ENCODE peak calls at places on chromosomes 13 and 19, in six cellular contexts. G, D, V, L, W and N are unnamed samples.

GRCh38 chr13:27619711-27620376 is 485 bp downstream of the LNX2 start:
- DNase-seq in G (peak; percentile 42), D (peak; percentile 29), V (peak; percentile 59), L (no peak), W (peak; percentile 35), N (no peak)

GRCh38 chr13:49995535-49996165 is 1.2 kb upstream of the TRIM13 start:
- DNase-seq in G (no peak), D (peak; percentile 21), V (no peak), L (no peak), W (no peak), N (no peak)

GRCh38 chr13:39501711-39502324 is 101.2 kb downstream of the LHFPL6 start:
- DNase-seq in G (no peak), D (no peak), V (no peak), L (no peak), W (no peak), N (no peak)

GRCh38 chr13:95937700-95938320 is 115.4 kb downstream of the UGGT2 start:
- DNase-seq in G (no peak), D (no peak), V (no peak), L (no peak), W (no peak), N (no peak)

GRCh38 chr13:43301341-43301969 is 278.1 kb downstream of the DNAJC15 start:
- DNase-seq in G (no peak), D (peak; percentile 42), V (no peak), L (no peak), W (no peak), N (no peak)

GRCh38 chr13:113084094-113084942 is 21.3 kb upstream of the F7 start:
- DNase-seq in G (no peak), D (no peak), V (peak; percentile 4), L (no peak), W (no peak), N (no peak)

GRCh38 chr19:37519890-37520289 is 13.2 kb downstream of the ZNF793 start:
- DNase-seq in G (no peak), D (peak; percentile 12), V (no peak), L (no peak), W (no peak), N (no peak)

GRCh38 chr19:44925114-44925891 is 10.9 kb downstream of the APOC1 start:
- DNase-seq in G (peak; percentile 56), D (peak; percentile 91), V (no peak), L (peak; percentile 49), W (no peak), N (no peak)

GRCh38 chr13:37047846-37048245 is 11.6 kb downstream of the SUPT20H start:
- DNase-seq in G (no peak), D (no peak), V (no peak), L (no peak), W (no peak), N (no peak)

GRCh38 chr13:93625536-93625935 is 398.9 kb downstream of the GPC6 start:
- DNase-seq in G (no peak), D (peak; percentile 42), V (no peak), L (no peak), W (no peak), N (no peak)

GRCh38 chr19:3387645-3388589 is 21.5 kb downstream of the NFIC start:
- DNase-seq in G (no peak), D (peak; percentile 85), V (no peak), L (peak; percentile 80), W (no peak), N (peak; percentile 57)

GRCh38 chr19:13150919-13151604 is 851 bp downstream of the IER2 start:
- DNase-seq in G (no peak), D (no peak), V (no peak), L (peak; percentile 57), W (peak; percentile 45), N (no peak)